ENCODE peak calls at places on chromosomes 13 and 19, in eight cellular contexts. One of them, this sample, is unnamed. For H3K9me3 and H3K27me3, the result is how much of the 10 kb centered on the place peaks cover.

GRCh38 chr19:15241259-15241658 is 9.0 kb upstream of the EPHX3 start:
- DNase-seq in HAP-1: no peak
- DNase-seq in SK-N-SH: no peak
- DNase-seq in hepatocyte: no peak
- DNase-seq in left ventricle myocardium inferior: no peak
- DNase-seq in CD4-positive, alpha-beta memory T cell: no peak
- DNase-seq in neuronal stem cell: no peak
- DNase-seq in fibroblast of lung: no peak
- DNase-seq in this sample: no peak

GRCh38 chr13:113750554-113751399 is 8.2 kb upstream of the TMEM255B start:
- DNase-seq in HAP-1: no peak
- DNase-seq in SK-N-SH: no peak
- DNase-seq in hepatocyte: no peak
- DNase-seq in left ventricle myocardium inferior: no peak
- DNase-seq in CD4-positive, alpha-beta memory T cell: no peak
- DNase-seq in neuronal stem cell: no peak
- DNase-seq in fibroblast of lung: no peak
- DNase-seq in this sample: no peak

GRCh38 chr19:23075031-23075733 is 41.6 kb upstream of the ZNF730 start:
- DNase-seq in HAP-1: no peak
- DNase-seq in SK-N-SH: peak
- DNase-seq in hepatocyte: peak
- DNase-seq in left ventricle myocardium inferior: peak
- DNase-seq in CD4-positive, alpha-beta memory T cell: no peak
- DNase-seq in neuronal stem cell: peak
- DNase-seq in fibroblast of lung: peak
- DNase-seq in this sample: peak

GRCh38 chr13:49853535-49853934 is 61.1 kb upstream of the KPNA3 start:
- DNase-seq in HAP-1: no peak
- DNase-seq in SK-N-SH: no peak
- DNase-seq in hepatocyte: no peak
- DNase-seq in left ventricle myocardium inferior: no peak
- DNase-seq in CD4-positive, alpha-beta memory T cell: no peak
- DNase-seq in neuronal stem cell: no peak
- DNase-seq in fibroblast of lung: no peak
- DNase-seq in this sample: no peak

GRCh38 chr13:106858910-106859309 is 291.0 kb upstream of the ARGLU1 start:
- DNase-seq in HAP-1: peak
- DNase-seq in SK-N-SH: no peak
- DNase-seq in hepatocyte: no peak
- DNase-seq in left ventricle myocardium inferior: no peak
- DNase-seq in CD4-positive, alpha-beta memory T cell: no peak
- DNase-seq in neuronal stem cell: no peak
- DNase-seq in fibroblast of lung: no peak
- DNase-seq in this sample: no peak

GRCh38 chr13:61954092-61954491 is 538.4 kb upstream of the PCDH20 start:
- DNase-seq in HAP-1: peak
- DNase-seq in SK-N-SH: peak
- DNase-seq in hepatocyte: peak
- DNase-seq in left ventricle myocardium inferior: no peak
- DNase-seq in CD4-positive, alpha-beta memory T cell: no peak
- DNase-seq in neuronal stem cell: peak
- DNase-seq in fibroblast of lung: peak
- DNase-seq in this sample: no peak

GRCh38 chr19:31326329-31327028 is 22.8 kb downstream of the TSHZ3 start:
- DNase-seq in HAP-1: no peak
- DNase-seq in SK-N-SH: no peak
- DNase-seq in hepatocyte: no peak
- DNase-seq in left ventricle myocardium inferior: no peak
- DNase-seq in CD4-positive, alpha-beta memory T cell: no peak
- DNase-seq in neuronal stem cell: no peak
- DNase-seq in fibroblast of lung: no peak
- DNase-seq in this sample: no peak

GRCh38 chr13:109196896-109197295 is 567.5 kb downstream of the MYO16 start:
- DNase-seq in HAP-1: no peak
- DNase-seq in SK-N-SH: no peak
- DNase-seq in hepatocyte: no peak
- DNase-seq in left ventricle myocardium inferior: no peak
- DNase-seq in CD4-positive, alpha-beta memory T cell: no peak
- DNase-seq in neuronal stem cell: peak
- DNase-seq in fibroblast of lung: no peak
- DNase-seq in this sample: no peak

GRCh38 chr19:58053480-58054156 is 5.5 kb upstream of the ZNF135 start:
- DNase-seq in HAP-1: no peak
- DNase-seq in SK-N-SH: no peak
- DNase-seq in hepatocyte: no peak
- DNase-seq in left ventricle myocardium inferior: no peak
- DNase-seq in CD4-positive, alpha-beta memory T cell: no peak
- DNase-seq in neuronal stem cell: no peak
- DNase-seq in fibroblast of lung: no peak
- DNase-seq in this sample: no peak

GRCh38 chr19:2248136-2249009 is 750 bp upstream of the AMH start:
- DNase-seq in HAP-1: no peak
- DNase-seq in SK-N-SH: peak
- DNase-seq in hepatocyte: no peak
- DNase-seq in left ventricle myocardium inferior: no peak
- DNase-seq in CD4-positive, alpha-beta memory T cell: no peak
- DNase-seq in neuronal stem cell: no peak
- DNase-seq in fibroblast of lung: no peak
- DNase-seq in this sample: no peak

GRCh38 chr13:20714563-20715339 is 11.3 kb downstream of the IL17D start:
- DNase-seq in HAP-1: no peak
- DNase-seq in SK-N-SH: no peak
- DNase-seq in hepatocyte: peak
- DNase-seq in left ventricle myocardium inferior: peak
- DNase-seq in CD4-positive, alpha-beta memory T cell: no peak
- DNase-seq in neuronal stem cell: no peak
- DNase-seq in fibroblast of lung: peak
- DNase-seq in this sample: no peak

GRCh38 chr13:114315074-114315785 is 927 bp downstream of the CHAMP1 start:
- DNase-seq in HAP-1: peak
- DNase-seq in SK-N-SH: no peak
- DNase-seq in hepatocyte: no peak
- DNase-seq in left ventricle myocardium inferior: no peak
- DNase-seq in CD4-positive, alpha-beta memory T cell: peak
- DNase-seq in neuronal stem cell: no peak
- DNase-seq in fibroblast of lung: peak
- DNase-seq in this sample: no peak

GRCh38 chr13:96141032-96141431 is 51.1 kb downstream of the HS6ST3 start:
- DNase-seq in HAP-1: peak
- DNase-seq in SK-N-SH: no peak
- DNase-seq in hepatocyte: peak
- DNase-seq in left ventricle myocardium inferior: no peak
- DNase-seq in CD4-positive, alpha-beta memory T cell: no peak
- DNase-seq in neuronal stem cell: no peak
- DNase-seq in fibroblast of lung: peak
- DNase-seq in this sample: no peak

GRCh38 chr13:113881614-113882265 is 17.9 kb upstream of the GAS6 start:
- DNase-seq in HAP-1: no peak
- DNase-seq in SK-N-SH: no peak
- DNase-seq in hepatocyte: no peak
- DNase-seq in left ventricle myocardium inferior: no peak
- DNase-seq in CD4-positive, alpha-beta memory T cell: peak
- DNase-seq in neuronal stem cell: no peak
- DNase-seq in fibroblast of lung: peak
- DNase-seq in this sample: no peak

GRCh38 chr13:113027566-113027965 is 58.6 kb downstream of the MCF2L start:
- DNase-seq in HAP-1: no peak
- DNase-seq in SK-N-SH: peak
- DNase-seq in hepatocyte: no peak
- DNase-seq in left ventricle myocardium inferior: no peak
- DNase-seq in CD4-positive, alpha-beta memory T cell: no peak
- DNase-seq in neuronal stem cell: no peak
- DNase-seq in fibroblast of lung: no peak
- DNase-seq in this sample: no peak

DNA sequence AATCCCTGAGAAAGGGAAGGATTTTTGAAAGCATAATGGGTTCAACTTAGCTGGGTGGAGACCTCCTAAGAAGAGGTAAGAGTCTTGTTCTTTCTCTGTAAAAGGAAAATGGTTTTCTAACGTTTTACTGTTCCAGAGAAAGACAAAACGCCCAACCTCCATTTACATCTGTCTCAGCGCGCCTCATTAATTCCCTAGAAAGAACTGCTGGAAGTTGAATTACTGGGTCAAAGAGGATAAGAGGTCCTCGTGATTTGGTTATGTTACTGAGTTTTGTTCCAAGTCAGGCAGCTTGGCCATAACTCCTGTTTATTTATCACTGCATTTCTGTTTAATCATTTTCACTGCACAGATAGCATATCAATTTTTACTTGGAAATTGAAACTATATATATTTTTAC is 112.9 kb upstream of the PEG3 start:
- DNase-seq in HAP-1: no peak
- DNase-seq in SK-N-SH: no peak
- DNase-seq in hepatocyte: no peak
- DNase-seq in left ventricle myocardium inferior: no peak
- DNase-seq in CD4-positive, alpha-beta memory T cell: no peak
- DNase-seq in neuronal stem cell: no peak
- DNase-seq in fibroblast of lung: no peak
- DNase-seq in this sample: no peak
- H3K9me3 ChIP-seq in HAP-1: under half
- H3K9me3 ChIP-seq in SK-N-SH: under half
- H3K9me3 ChIP-seq in hepatocyte: under half
- H3K9me3 ChIP-seq in left ventricle myocardium inferior: under half
- H3K9me3 ChIP-seq in CD4-positive, alpha-beta memory T cell: under half
- H3K9me3 ChIP-seq in neuronal stem cell: under half
- H3K9me3 ChIP-seq in fibroblast of lung: under half
- H3K9me3 ChIP-seq in this sample: under half

DNA sequence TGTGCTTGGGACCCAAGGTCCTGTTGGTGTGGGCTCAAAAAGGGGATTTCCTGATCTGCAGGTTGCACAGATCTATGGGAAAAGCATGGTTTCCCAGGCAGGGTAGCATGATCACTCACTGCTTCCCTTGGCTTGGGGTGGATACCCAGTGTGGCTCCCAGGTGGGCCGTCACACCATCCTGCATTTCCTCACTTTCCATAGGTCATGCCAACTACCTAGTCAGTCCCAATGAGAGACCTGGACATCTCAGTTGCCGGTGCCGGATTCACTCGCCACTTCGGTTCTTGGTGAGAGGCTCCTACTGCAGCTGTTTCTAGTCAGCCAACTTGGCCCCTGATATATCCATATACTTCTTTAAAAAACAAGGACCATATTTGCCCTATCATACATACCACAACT is 503.0 kb downstream of the PCDH17 start:
- DNase-seq in HAP-1: no peak
- DNase-seq in SK-N-SH: no peak
- DNase-seq in hepatocyte: no peak
- DNase-seq in left ventricle myocardium inferior: no peak
- DNase-seq in CD4-positive, alpha-beta memory T cell: no peak
- DNase-seq in neuronal stem cell: no peak
- DNase-seq in fibroblast of lung: no peak
- DNase-seq in this sample: no peak
- H3K27me3 ChIP-seq in HAP-1: under half
- H3K27me3 ChIP-seq in SK-N-SH: under half
- H3K27me3 ChIP-seq in hepatocyte: under half
- H3K27me3 ChIP-seq in left ventricle myocardium inferior: under half
- H3K27me3 ChIP-seq in CD4-positive, alpha-beta memory T cell: under half
- H3K27me3 ChIP-seq in neuronal stem cell: under half
- H3K27me3 ChIP-seq in fibroblast of lung: under half
- H3K27me3 ChIP-seq in this sample: under half

GRCh38 chr19:40013991-40014390 is 17.1 kb downstream of the ZNF546 start:
- DNase-seq in HAP-1: no peak
- DNase-seq in SK-N-SH: no peak
- DNase-seq in hepatocyte: no peak
- DNase-seq in left ventricle myocardium inferior: no peak
- DNase-seq in CD4-positive, alpha-beta memory T cell: no peak
- DNase-seq in neuronal stem cell: no peak
- DNase-seq in fibroblast of lung: no peak
- DNase-seq in this sample: no peak

GRCh38 chr19:40005670-40006272 is 8.9 kb downstream of the ZNF546 start:
- DNase-seq in HAP-1: no peak
- DNase-seq in SK-N-SH: no peak
- DNase-seq in hepatocyte: no peak
- DNase-seq in left ventricle myocardium inferior: no peak
- DNase-seq in CD4-positive, alpha-beta memory T cell: no peak
- DNase-seq in neuronal stem cell: no peak
- DNase-seq in fibroblast of lung: peak
- DNase-seq in this sample: no peak

GRCh38 chr19:40006273-40006691 is 9.4 kb downstream of the ZNF546 start:
- DNase-seq in HAP-1: no peak
- DNase-seq in SK-N-SH: no peak
- DNase-seq in hepatocyte: no peak
- DNase-seq in left ventricle myocardium inferior: no peak
- DNase-seq in CD4-positive, alpha-beta memory T cell: no peak
- DNase-seq in neuronal stem cell: no peak
- DNase-seq in fibroblast of lung: peak
- DNase-seq in this sample: no peak

DNA sequence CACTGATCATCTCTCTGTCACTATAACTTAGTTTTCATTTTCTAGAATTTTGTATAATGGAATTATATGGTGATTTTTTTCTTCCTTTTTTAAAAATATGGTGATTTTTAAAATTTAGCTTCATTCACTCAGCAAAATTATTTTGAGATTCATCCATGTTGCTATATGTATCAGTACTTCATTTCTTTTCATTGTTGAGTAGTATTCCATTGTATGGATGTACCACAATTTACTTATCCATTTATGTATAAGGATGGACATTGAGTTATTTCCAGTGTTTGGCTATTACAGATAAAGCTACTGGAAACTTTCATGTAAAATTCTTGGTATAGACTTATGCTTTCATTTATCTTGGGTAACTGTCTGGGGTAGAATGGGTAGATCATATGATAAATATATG is 12.8 kb downstream of the ZNF546 start:
- DNase-seq in HAP-1: no peak
- DNase-seq in SK-N-SH: no peak
- DNase-seq in hepatocyte: no peak
- DNase-seq in left ventricle myocardium inferior: no peak
- DNase-seq in CD4-positive, alpha-beta memory T cell: no peak
- DNase-seq in neuronal stem cell: no peak
- DNase-seq in fibroblast of lung: no peak
- DNase-seq in this sample: no peak
- H3K9me3 ChIP-seq in HAP-1: under half
- H3K9me3 ChIP-seq in SK-N-SH: under half
- H3K9me3 ChIP-seq in hepatocyte: under half
- H3K9me3 ChIP-seq in left ventricle myocardium inferior: half or more
- H3K9me3 ChIP-seq in CD4-positive, alpha-beta memory T cell: under half
- H3K9me3 ChIP-seq in neuronal stem cell: half or more
- H3K9me3 ChIP-seq in fibroblast of lung: under half
- H3K9me3 ChIP-seq in this sample: under half

DNA sequence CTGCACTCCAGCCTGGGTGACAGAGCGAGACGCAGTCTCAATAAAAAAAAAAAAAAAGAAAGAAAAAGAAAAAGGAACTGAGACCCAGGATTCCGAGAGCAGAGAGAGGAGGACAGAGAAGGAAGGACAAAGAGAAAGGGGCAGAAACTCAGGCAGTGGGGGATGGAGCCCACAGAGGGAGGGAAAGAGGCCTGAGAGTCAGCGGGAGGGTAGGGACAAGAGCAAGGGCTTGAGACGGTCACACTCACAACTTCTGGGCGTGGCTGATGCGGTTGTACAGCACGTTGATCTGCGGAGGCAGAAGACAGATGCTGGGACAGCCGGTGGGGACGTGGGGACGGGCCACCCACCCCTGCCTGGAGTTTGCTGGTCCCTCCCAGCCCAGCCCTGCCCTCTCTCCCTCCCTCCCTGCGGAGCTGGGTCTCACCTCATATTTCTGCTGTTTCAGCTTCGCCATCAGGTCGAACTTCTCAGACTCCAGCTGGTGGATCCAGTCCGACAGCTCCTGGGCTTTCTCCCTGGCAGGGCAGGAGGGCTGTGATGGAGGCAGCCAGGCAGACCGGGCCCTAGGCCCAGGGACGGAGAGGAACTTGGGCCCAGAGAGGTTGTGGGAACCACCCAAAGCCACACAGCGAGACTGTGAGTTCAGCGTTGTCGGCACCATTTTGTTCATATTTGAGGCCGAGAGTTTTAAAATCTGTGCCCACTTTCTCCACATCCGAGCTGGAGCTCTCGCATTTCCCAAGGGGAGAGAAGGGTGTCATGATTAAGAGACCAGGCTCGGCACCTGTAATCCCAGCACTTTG is 15.2 kb downstream of the TNNT1 start:
- DNase-seq in HAP-1: no peak
- DNase-seq in SK-N-SH: no peak
- DNase-seq in hepatocyte: no peak
- DNase-seq in left ventricle myocardium inferior: no peak
- DNase-seq in CD4-positive, alpha-beta memory T cell: no peak
- DNase-seq in neuronal stem cell: no peak
- DNase-seq in fibroblast of lung: no peak
- DNase-seq in this sample: no peak
- H3K27me3 ChIP-seq in HAP-1: under half
- H3K27me3 ChIP-seq in SK-N-SH: under half
- H3K27me3 ChIP-seq in hepatocyte: under half
- H3K27me3 ChIP-seq in left ventricle myocardium inferior: half or more
- H3K27me3 ChIP-seq in CD4-positive, alpha-beta memory T cell: under half
- H3K27me3 ChIP-seq in neuronal stem cell: under half
- H3K27me3 ChIP-seq in fibroblast of lung: under half
- H3K27me3 ChIP-seq in this sample: under half

This sample was measured in uterus.